ENCODE peak calls at places on chromosomes 2 and 18, in eight cellular contexts. K is NCI-H226, T is tibial artery, W is adrenal gland, Q is NCI-H446 treated with DMSO at 0.1 percent for 48 hours, P is left ventricle myocardium superior, R is H1, G is nephron progenitor cell. X is an unnamed sample.

GRCh38 chr2:171160630-171161424 is at the start of gene TLK1:
- DNase-seq in Q (peak; percentile 64), R (peak; percentile 84), K (peak; percentile 76), W (peak; percentile 82), G (peak; percentile 74), P (peak; percentile 86), T (peak; percentile 72), X (peak; percentile 64)

GRCh38 chr2:26630669-26631360 is 10.4 kb downstream of the CIB4 start:
- DNase-seq in K (no peak), W (no peak), G (no peak), R (no peak), Q (no peak), T (no peak), P (no peak), X (no peak)

GRCh38 chr2:112688086-112688880 is 32.5 kb upstream of the NT5DC4 start:
- DNase-seq in G (no peak), P (no peak), Q (no peak), K (peak; percentile 61), T (no peak), W (no peak), R (no peak), X (no peak)

GRCh38 chr2:38516122-38516521 is 86.6 kb downstream of the HNRNPLL start:
- DNase-seq in K (no peak), G (no peak), T (no peak), Q (no peak), W (no peak), P (no peak), R (no peak), X (no peak)

GRCh38 chr18:27778925-27779324 is 398.0 kb downstream of the CDH2 start:
- DNase-seq in G (no peak), Q (no peak), T (no peak), R (no peak), W (no peak), K (no peak), P (no peak), X (no peak)

GRCh38 chr2:199460101-199460671 is 2.4 kb upstream of the SATB2 start:
- DNase-seq in R (no peak), W (no peak), T (no peak), P (no peak), G (no peak), Q (no peak), K (no peak), X (no peak)

GRCh38 chr2:95670167-95670566 is 78.4 kb downstream of the TRIM43 start:
- DNase-seq in Q (no peak), G (no peak), W (peak; percentile 42), P (no peak), T (no peak), K (peak; percentile 51), R (no peak), X (no peak)

GRCh38 chr2:224011837-224012236 is 27.2 kb downstream of the SERPINE2 start:
- DNase-seq in W (no peak), R (no peak), Q (no peak), K (no peak), P (no peak), G (no peak), T (no peak), X (no peak)

GRCh38 chr2:189492451-189492850 is 51.2 kb downstream of the WDR75 start:
- DNase-seq in G (no peak), P (no peak), T (no peak), W (no peak), R (no peak), K (peak; percentile 59), Q (no peak), X (no peak)

GRCh38 chr2:19141234-19142004 is 217.0 kb downstream of the OSR1 start:
- DNase-seq in T (no peak), W (no peak), Q (no peak), R (no peak), K (no peak), P (no peak), G (no peak), X (no peak)

GRCh38 chr18:12361770-12362378 is 15.2 kb downstream of the AFG3L2 start:
- DNase-seq in T (no peak), P (peak; percentile 86), G (no peak), R (no peak), W (no peak), Q (no peak), K (no peak), X (no peak)

GRCh38 chr2:28952806-28953190 is 28.3 kb upstream of the TOGARAM2 start:
- DNase-seq in W (no peak), K (no peak), P (no peak), R (no peak), Q (no peak), T (no peak), G (no peak), X (no peak)

GRCh38 chr2:206616141-206616540 is 26.1 kb upstream of the FAM237A start:
- DNase-seq in P (no peak), K (no peak), Q (no peak), W (no peak), G (no peak), T (no peak), R (no peak), X (no peak)

GRCh38 chr2:241538838-241539615 is 19.5 kb upstream of the BOK start:
- DNase-seq in G (no peak), R (no peak), W (no peak), Q (no peak), P (no peak), K (no peak), T (no peak), X (no peak)

GRCh38 chr18:72091369-72091768 is 452.8 kb downstream of the CBLN2 start:
- DNase-seq in G (no peak), Q (no peak), P (no peak), K (no peak), T (no peak), R (no peak), W (no peak), X (no peak)

GRCh38 chr2:43314299-43314927 is 88.0 kb upstream of the ZFP36L2 start:
- DNase-seq in G (no peak), K (no peak), W (no peak), R (no peak), T (no peak), Q (no peak), P (no peak), X (no peak)

GRCh38 chr2:95058466-95058988 is 33.0 kb downstream of the MAL start:
- DNase-seq in K (no peak), W (no peak), R (no peak), T (no peak), G (no peak), P (no peak), Q (no peak), X (no peak)

GRCh38 chr2:168802825-168803726 is 639 bp downstream of the NOSTRIN start:
- DNase-seq in Q (no peak), G (no peak), K (no peak), P (no peak), R (no peak), W (no peak), T (no peak), X (no peak)

GRCh38 chr2:69608109-69608508 is 35.4 kb downstream of the AAK1 start:
- DNase-seq in P (no peak), Q (no peak), R (no peak), W (no peak), T (no peak), K (no peak), G (no peak), X (no peak)

GRCh38 chr18:48528861-48529260 is 10.0 kb upstream of the CTIF start:
- DNase-seq in G (no peak), T (no peak), K (no peak), R (no peak), W (no peak), Q (no peak), P (no peak), X (no peak)

GRCh38 chr2:157053876-157054275 is 203.6 kb upstream of the GALNT5 start:
- DNase-seq in T (no peak), Q (peak; percentile 46), W (no peak), K (no peak), P (no peak), G (no peak), R (no peak), X (no peak)

X was measured in uterus.